ENCODE peak calls at places on chromosomes 4 and X, in four cellular contexts. One of them, this sample, is unnamed.

GRCh38 chr4:170049793-170050192 is 23.6 kb upstream of the MFAP3L start:
- DNase-seq in mucosa of descending colon: no peak
- DNase-seq in stimulated activated CD4-positive, alpha-beta T cell treated with anti-CD3 and anti-CD28 coated beads, Interleukin-1b, Interleukin-23, amount 100 ng/mL, for 24 hours: no peak
- DNase-seq in H1: no peak
- DNase-seq in this sample: no peak

GRCh38 chr4:107978716-107979451 is 10.8 kb upstream of the HADH start:
- DNase-seq in mucosa of descending colon: no peak
- DNase-seq in stimulated activated CD4-positive, alpha-beta T cell treated with anti-CD3 and anti-CD28 coated beads, Interleukin-1b, Interleukin-23, amount 100 ng/mL, for 24 hours: no peak
- DNase-seq in H1: no peak
- DNase-seq in this sample: peak

GRCh38 chrX:123425471-123425870 is 241.4 kb downstream of the GRIA3 start:
- DNase-seq in mucosa of descending colon: no peak
- DNase-seq in stimulated activated CD4-positive, alpha-beta T cell treated with anti-CD3 and anti-CD28 coated beads, Interleukin-1b, Interleukin-23, amount 100 ng/mL, for 24 hours: no peak
- DNase-seq in H1: no peak
- DNase-seq in this sample: no peak

GRCh38 chr4:25863906-25864418 is 1.2 kb upstream of the SEL1L3 start:
- DNase-seq in mucosa of descending colon: peak
- DNase-seq in stimulated activated CD4-positive, alpha-beta T cell treated with anti-CD3 and anti-CD28 coated beads, Interleukin-1b, Interleukin-23, amount 100 ng/mL, for 24 hours: no peak
- DNase-seq in H1: peak
- DNase-seq in this sample: no peak

GRCh38 chrX:3451566-3451965 is 105.1 kb upstream of the MXRA5 start:
- DNase-seq in mucosa of descending colon: no peak
- DNase-seq in stimulated activated CD4-positive, alpha-beta T cell treated with anti-CD3 and anti-CD28 coated beads, Interleukin-1b, Interleukin-23, amount 100 ng/mL, for 24 hours: no peak
- DNase-seq in H1: no peak
- DNase-seq in this sample: no peak

GRCh38 chrX:24761306-24761705 is 67.6 kb downstream of the POLA1 start:
- DNase-seq in mucosa of descending colon: no peak
- DNase-seq in stimulated activated CD4-positive, alpha-beta T cell treated with anti-CD3 and anti-CD28 coated beads, Interleukin-1b, Interleukin-23, amount 100 ng/mL, for 24 hours: no peak
- DNase-seq in H1: no peak
- DNase-seq in this sample: no peak

GRCh38 chrX:3514996-3515395 is 168.5 kb upstream of the MXRA5 start:
- DNase-seq in mucosa of descending colon: no peak
- DNase-seq in stimulated activated CD4-positive, alpha-beta T cell treated with anti-CD3 and anti-CD28 coated beads, Interleukin-1b, Interleukin-23, amount 100 ng/mL, for 24 hours: no peak
- DNase-seq in H1: no peak
- DNase-seq in this sample: no peak

GRCh38 chr4:73668806-73669205 is 48.6 kb upstream of the RASSF6 start:
- DNase-seq in mucosa of descending colon: no peak
- DNase-seq in stimulated activated CD4-positive, alpha-beta T cell treated with anti-CD3 and anti-CD28 coated beads, Interleukin-1b, Interleukin-23, amount 100 ng/mL, for 24 hours: no peak
- DNase-seq in H1: no peak
- DNase-seq in this sample: no peak

GRCh38 chr4:152014280-152014679 is 253.5 kb upstream of the GATB start:
- DNase-seq in mucosa of descending colon: peak
- DNase-seq in stimulated activated CD4-positive, alpha-beta T cell treated with anti-CD3 and anti-CD28 coated beads, Interleukin-1b, Interleukin-23, amount 100 ng/mL, for 24 hours: peak
- DNase-seq in H1: no peak
- DNase-seq in this sample: no peak

GRCh38 chr4:8343051-8343966 is 73.8 kb downstream of the HTRA3 start:
- DNase-seq in mucosa of descending colon: peak
- DNase-seq in stimulated activated CD4-positive, alpha-beta T cell treated with anti-CD3 and anti-CD28 coated beads, Interleukin-1b, Interleukin-23, amount 100 ng/mL, for 24 hours: no peak
- DNase-seq in H1: no peak
- DNase-seq in this sample: no peak

GRCh38 chrX:72100824-72101351 is 30.8 kb downstream of the RTL5 start:
- DNase-seq in mucosa of descending colon: no peak
- DNase-seq in stimulated activated CD4-positive, alpha-beta T cell treated with anti-CD3 and anti-CD28 coated beads, Interleukin-1b, Interleukin-23, amount 100 ng/mL, for 24 hours: peak
- DNase-seq in H1: no peak
- DNase-seq in this sample: no peak

GRCh38 chr4:143432258-143432591 is 81.3 kb upstream of the SMARCA5 start:
- DNase-seq in mucosa of descending colon: no peak
- DNase-seq in stimulated activated CD4-positive, alpha-beta T cell treated with anti-CD3 and anti-CD28 coated beads, Interleukin-1b, Interleukin-23, amount 100 ng/mL, for 24 hours: no peak
- DNase-seq in H1: no peak
- DNase-seq in this sample: no peak

GRCh38 chrX:2698604-2699003 is 7.5 kb downstream of the CD99 start:
- DNase-seq in mucosa of descending colon: no peak
- DNase-seq in stimulated activated CD4-positive, alpha-beta T cell treated with anti-CD3 and anti-CD28 coated beads, Interleukin-1b, Interleukin-23, amount 100 ng/mL, for 24 hours: no peak
- DNase-seq in H1: no peak
- DNase-seq in this sample: no peak

GRCh38 chr4:169115897-169116254 is 105.8 kb upstream of the CBR4 start:
- DNase-seq in mucosa of descending colon: no peak
- DNase-seq in stimulated activated CD4-positive, alpha-beta T cell treated with anti-CD3 and anti-CD28 coated beads, Interleukin-1b, Interleukin-23, amount 100 ng/mL, for 24 hours: no peak
- DNase-seq in H1: no peak
- DNase-seq in this sample: peak

GRCh38 chr4:180059216-180059881 is 2183.9 kb upstream of the TENM3 start:
- DNase-seq in mucosa of descending colon: peak
- DNase-seq in stimulated activated CD4-positive, alpha-beta T cell treated with anti-CD3 and anti-CD28 coated beads, Interleukin-1b, Interleukin-23, amount 100 ng/mL, for 24 hours: no peak
- DNase-seq in H1: peak
- DNase-seq in this sample: no peak

GRCh38 chr4:82784615-82785247 is 13.9 kb downstream of the SCD5 start:
- DNase-seq in mucosa of descending colon: no peak
- DNase-seq in stimulated activated CD4-positive, alpha-beta T cell treated with anti-CD3 and anti-CD28 coated beads, Interleukin-1b, Interleukin-23, amount 100 ng/mL, for 24 hours: no peak
- DNase-seq in H1: no peak
- DNase-seq in this sample: no peak

GRCh38 chrX:57951666-57952319 is 41.5 kb upstream of the ZXDA start:
- DNase-seq in mucosa of descending colon: peak
- DNase-seq in stimulated activated CD4-positive, alpha-beta T cell treated with anti-CD3 and anti-CD28 coated beads, Interleukin-1b, Interleukin-23, amount 100 ng/mL, for 24 hours: no peak
- DNase-seq in H1: no peak
- DNase-seq in this sample: no peak

GRCh38 chr4:176198316-176198903 is 3.0 kb upstream of the SPATA4 start:
- DNase-seq in mucosa of descending colon: no peak
- DNase-seq in stimulated activated CD4-positive, alpha-beta T cell treated with anti-CD3 and anti-CD28 coated beads, Interleukin-1b, Interleukin-23, amount 100 ng/mL, for 24 hours: no peak
- DNase-seq in H1: no peak
- DNase-seq in this sample: no peak

GRCh38 chrX:19682712-19683331 is 167.5 kb upstream of the MAP3K15 start:
- DNase-seq in mucosa of descending colon: peak
- DNase-seq in stimulated activated CD4-positive, alpha-beta T cell treated with anti-CD3 and anti-CD28 coated beads, Interleukin-1b, Interleukin-23, amount 100 ng/mL, for 24 hours: peak
- DNase-seq in H1: no peak
- DNase-seq in this sample: no peak

GRCh38 chr4:158998624-158999023 is 104.3 kb upstream of the RAPGEF2 start:
- DNase-seq in mucosa of descending colon: no peak
- DNase-seq in stimulated activated CD4-positive, alpha-beta T cell treated with anti-CD3 and anti-CD28 coated beads, Interleukin-1b, Interleukin-23, amount 100 ng/mL, for 24 hours: no peak
- DNase-seq in H1: no peak
- DNase-seq in this sample: no peak

GRCh38 chr4:130600706-130601105 is 1504.8 kb downstream of the C4orf33 start:
- DNase-seq in mucosa of descending colon: no peak
- DNase-seq in stimulated activated CD4-positive, alpha-beta T cell treated with anti-CD3 and anti-CD28 coated beads, Interleukin-1b, Interleukin-23, amount 100 ng/mL, for 24 hours: no peak
- DNase-seq in H1: no peak
- DNase-seq in this sample: no peak

GRCh38 chr4:94995684-94996394 is 238.1 kb downstream of the BMPR1B start:
- DNase-seq in mucosa of descending colon: no peak
- DNase-seq in stimulated activated CD4-positive, alpha-beta T cell treated with anti-CD3 and anti-CD28 coated beads, Interleukin-1b, Interleukin-23, amount 100 ng/mL, for 24 hours: no peak
- DNase-seq in H1: no peak
- DNase-seq in this sample: no peak

GRCh38 chr4:151652841-151653547 is 107.8 kb downstream of the GATB start:
- DNase-seq in mucosa of descending colon: no peak
- DNase-seq in stimulated activated CD4-positive, alpha-beta T cell treated with anti-CD3 and anti-CD28 coated beads, Interleukin-1b, Interleukin-23, amount 100 ng/mL, for 24 hours: no peak
- DNase-seq in H1: no peak
- DNase-seq in this sample: no peak

GRCh38 chrX:113202601-113203000 is 362.0 kb upstream of the AMOT start:
- DNase-seq in mucosa of descending colon: no peak
- DNase-seq in stimulated activated CD4-positive, alpha-beta T cell treated with anti-CD3 and anti-CD28 coated beads, Interleukin-1b, Interleukin-23, amount 100 ng/mL, for 24 hours: no peak
- DNase-seq in H1: no peak
- DNase-seq in this sample: no peak

GRCh38 chr4:75830906-75831305 is 71.3 kb downstream of the PPEF2 start:
- DNase-seq in mucosa of descending colon: no peak
- DNase-seq in stimulated activated CD4-positive, alpha-beta T cell treated with anti-CD3 and anti-CD28 coated beads, Interleukin-1b, Interleukin-23, amount 100 ng/mL, for 24 hours: no peak
- DNase-seq in H1: no peak
- DNase-seq in this sample: no peak

GRCh38 chr4:29453421-29453820 is 1266.7 kb upstream of the PCDH7 start:
- DNase-seq in mucosa of descending colon: no peak
- DNase-seq in stimulated activated CD4-positive, alpha-beta T cell treated with anti-CD3 and anti-CD28 coated beads, Interleukin-1b, Interleukin-23, amount 100 ng/mL, for 24 hours: no peak
- DNase-seq in H1: no peak
- DNase-seq in this sample: no peak

GRCh38 chr4:55435136-55435535 is 39.4 kb downstream of the TMEM165 start:
- DNase-seq in mucosa of descending colon: no peak
- DNase-seq in stimulated activated CD4-positive, alpha-beta T cell treated with anti-CD3 and anti-CD28 coated beads, Interleukin-1b, Interleukin-23, amount 100 ng/mL, for 24 hours: peak
- DNase-seq in H1: no peak
- DNase-seq in this sample: no peak

GRCh38 chrX:56802428-56802827 is 73.4 kb downstream of the NBDY start:
- DNase-seq in mucosa of descending colon: no peak
- DNase-seq in stimulated activated CD4-positive, alpha-beta T cell treated with anti-CD3 and anti-CD28 coated beads, Interleukin-1b, Interleukin-23, amount 100 ng/mL, for 24 hours: no peak
- DNase-seq in H1: no peak
- DNase-seq in this sample: no peak

GRCh38 chrX:15160558-15160957 is 109.3 kb downstream of the ASB9 start:
- DNase-seq in mucosa of descending colon: no peak
- DNase-seq in stimulated activated CD4-positive, alpha-beta T cell treated with anti-CD3 and anti-CD28 coated beads, Interleukin-1b, Interleukin-23, amount 100 ng/mL, for 24 hours: no peak
- DNase-seq in H1: no peak
- DNase-seq in this sample: no peak

GRCh38 chr4:3675251-3676115 is 90.7 kb upstream of the ADRA2C start:
- DNase-seq in mucosa of descending colon: no peak
- DNase-seq in stimulated activated CD4-positive, alpha-beta T cell treated with anti-CD3 and anti-CD28 coated beads, Interleukin-1b, Interleukin-23, amount 100 ng/mL, for 24 hours: no peak
- DNase-seq in H1: no peak
- DNase-seq in this sample: no peak